ENCODE peak calls at places on chromosome 21, in five cellular contexts. C is kidney tubule cell, B is glomerular endothelial cell, Z is pons, D is germinal center. M is an unnamed sample.
A peak's percentile ranks its signal among the peaks of the same experiment; 100 is the strongest.

GRCh38 chr21:32335601-32336575 is 37.2 kb downstream of the MRAP start:
- DNase-seq in C (no peak), B (no peak), Z (peak; percentile 98), D (no peak), M (peak; percentile 61)

GRCh38 chr21:41695513-41695912 is 71.3 kb downstream of the RIPK4 start:
- DNase-seq in C (no peak), B (no peak), Z (peak; percentile 88), D (no peak), M (no peak)

GRCh38 chr21:38220270-38220737 is 36.5 kb upstream of the KCNJ15 start:
- DNase-seq in C (no peak), B (no peak), Z (no peak), D (no peak), M (no peak)

GRCh38 chr21:28018741-28019669 is 973.7 kb downstream of the LTN1 start:
- DNase-seq in C (peak; percentile 53), B (no peak), Z (peak; percentile 79), D (no peak), M (no peak)

GRCh38 chr21:44938976-44939531 is 775 bp upstream of the SLX9 start:
- DNase-seq in C (no peak), B (no peak), Z (no peak), D (no peak), M (no peak)

GRCh38 chr21:42559326-42559725 is 45.7 kb downstream of the SLC37A1 start:
- DNase-seq in C (no peak), B (no peak), Z (no peak), D (no peak), M (no peak)

GRCh38 chr21:25025596-25025995 is 581.7 kb downstream of the MRPL39 start:
- DNase-seq in C (no peak), B (no peak), Z (no peak), D (no peak), M (no peak)

GRCh38 chr21:14888202-14888601 is 176.6 kb downstream of the NRIP1 start:
- DNase-seq in C (no peak), B (no peak), Z (no peak), D (no peak), M (no peak)

GRCh38 chr21:16020878-16021277 is 291.1 kb downstream of the USP25 start:
- DNase-seq in C (no peak), B (no peak), Z (no peak), D (no peak), M (no peak)

M was measured in G401.